ENCODE peak calls at places on chromosomes 12 and 14, in six cellular contexts. M, T, S, K, B and R are unnamed samples.

GRCh38 chr12:131205534-131205933 is 251.8 kb downstream of the ADGRD1 start:
- DNase-seq in T (no peak), M (peak), K (no peak), B (no peak), S (peak), R (no peak)

GRCh38 chr12:14571779-14572178 is 4.1 kb upstream of the PLBD1 start:
- DNase-seq in M (no peak), B (no peak), K (no peak), T (no peak), S (no peak), R (no peak)

GRCh38 chr12:64669270-64669842 is 59.1 kb downstream of the RASSF3 start:
- DNase-seq in S (no peak), T (peak), K (no peak), M (peak), B (peak), R (peak)

GRCh38 chr14:64875350-64875749 is 4.4 kb downstream of the SPTB start:
- DNase-seq in K (no peak), S (no peak), M (no peak), B (no peak), T (no peak), R (no peak)

GRCh38 chr12:5872745-5873144 is 72.3 kb downstream of the ANO2 start:
- DNase-seq in S (no peak), M (peak), K (no peak), T (peak), B (no peak), R (peak)

GRCh38 chr12:579450-580110 is 83.7 kb downstream of the NINJ2 start:
- DNase-seq in T (no peak), M (no peak), K (no peak), S (no peak), B (no peak), R (no peak)

GRCh38 chr12:122137681-122138080 is 36.3 kb downstream of the IL31 start:
- DNase-seq in T (no peak), K (no peak), S (peak), B (peak), M (peak), R (no peak)

GRCh38 chr14:41062826-41063225 is 543.9 kb upstream of the LRFN5 start:
- DNase-seq in B (no peak), S (no peak), K (no peak), M (no peak), T (peak), R (peak)

GRCh38 chr12:103877934-103878510 is 37.0 kb upstream of the NT5DC3 start:
- DNase-seq in S (peak), K (peak), M (peak), T (peak), B (peak), R (peak)

GRCh38 chr12:56629459-56630179 is 507 bp downstream of the BAZ2A start:
- DNase-seq in K (no peak), B (no peak), S (peak), M (no peak), T (no peak), R (peak)

GRCh38 chr12:69101505-69101904 is 137.9 kb upstream of the CPSF6 start:
- DNase-seq in B (no peak), M (no peak), K (no peak), S (no peak), T (no peak), R (no peak)

GRCh38 chr12:122282066-122282465 is 15.8 kb upstream of the VPS33A start:
- DNase-seq in K (no peak), M (no peak), T (peak), B (no peak), S (no peak), R (peak)

GRCh38 chr12:106138646-106139421 is at the start of gene NUAK1:
- DNase-seq in M (peak), S (peak), T (peak), K (peak), B (no peak), R (peak)

GRCh38 chr14:54776361-54777001 is 126.1 kb downstream of the GCH1 start:
- DNase-seq in K (no peak), M (no peak), B (no peak), S (no peak), T (peak), R (peak)

GRCh38 chr12:8742501-8742900 is 44.7 kb downstream of the RIMKLB start:
- DNase-seq in K (no peak), M (no peak), B (peak), S (no peak), T (peak), R (peak)

GRCh38 chr14:22821193-22822016 is 6.2 kb upstream of the SLC7A7 start:
- DNase-seq in K (no peak), S (peak), B (no peak), T (no peak), M (no peak), R (peak)

GRCh38 chr12:19967486-19967885 is 400.9 kb upstream of the PDE3A start:
- DNase-seq in S (no peak), M (no peak), T (peak), K (no peak), B (peak), R (peak)

GRCh38 chr14:98236314-98236713 is 1035.7 kb downstream of the BCL11B start:
- DNase-seq in T (no peak), B (no peak), M (no peak), S (no peak), K (no peak), R (no peak)

GRCh38 chr12:81450920-81451739 is 308.0 kb downstream of the PPFIA2 start:
- DNase-seq in T (peak), S (peak), K (peak), B (peak), M (peak), R (peak)

GRCh38 chr14:31261523-31261858 is 53.9 kb upstream of the HECTD1 start:
- DNase-seq in B (no peak), S (no peak), K (no peak), T (no peak), M (no peak), R (no peak)

GRCh38 chr12:1926274-1926673 is 7.8 kb upstream of the CACNA2D4 start:
- DNase-seq in S (peak), B (no peak), K (no peak), M (peak), T (no peak), R (no peak)

GRCh38 chr12:42426733-42427132 is 100.8 kb downstream of the PPHLN1 start:
- DNase-seq in S (no peak), M (peak), K (no peak), T (peak), B (no peak), R (peak)

GRCh38 chr12:88388566-88389269 is 191.6 kb downstream of the KITLG start:
- DNase-seq in K (no peak), M (no peak), B (no peak), S (no peak), T (peak), R (no peak)

GRCh38 chr12:69059465-69060457 is 126.8 kb upstream of the CPM start:
- DNase-seq in M (no peak), B (peak), K (no peak), T (peak), S (no peak), R (peak)

GRCh38 chr12:101127521-101128219 is 82.4 kb downstream of the SLC5A8 start:
- DNase-seq in T (peak), M (no peak), B (no peak), S (no peak), K (no peak), R (peak)

GRCh38 chr12:51752490-51752889 is 96.0 kb downstream of the FIGNL2 start:
- DNase-seq in B (peak), M (no peak), S (no peak), T (peak), K (peak), R (peak)

GRCh38 chr14:76138758-76139723 is 12.7 kb upstream of the GPATCH2L start:
- DNase-seq in M (peak), S (peak), B (no peak), T (no peak), K (peak), R (no peak)

GRCh38 chr14:104743461-104744380 is 9.2 kb upstream of the SIVA1 start:
- DNase-seq in S (no peak), B (no peak), T (peak), M (no peak), K (no peak), R (no peak)

GRCh38 chr12:110928700-110929099 is 8.3 kb upstream of the MYL2 start:
- DNase-seq in M (peak), K (no peak), T (no peak), B (no peak), S (no peak), R (no peak)

GRCh38 chr12:62044450-62044849 is 215.8 kb upstream of the USP15 start:
- DNase-seq in B (no peak), S (no peak), M (no peak), K (no peak), T (no peak), R (no peak)

GRCh38 chr14:94598816-94599655 is 13.2 kb upstream of the SERPINA3 start:
- DNase-seq in T (peak), M (peak), K (no peak), S (no peak), B (peak), R (peak)

GRCh38 chr12:93678779-93679178 is 1.6 kb downstream of the CRADD start:
- DNase-seq in S (no peak), B (no peak), K (no peak), M (no peak), T (no peak), R (no peak)
- H3K9ac ChIP-seq in S (no peak), B (no peak), K (no peak), M (no peak), T (no peak), R (no peak)

DNA sequence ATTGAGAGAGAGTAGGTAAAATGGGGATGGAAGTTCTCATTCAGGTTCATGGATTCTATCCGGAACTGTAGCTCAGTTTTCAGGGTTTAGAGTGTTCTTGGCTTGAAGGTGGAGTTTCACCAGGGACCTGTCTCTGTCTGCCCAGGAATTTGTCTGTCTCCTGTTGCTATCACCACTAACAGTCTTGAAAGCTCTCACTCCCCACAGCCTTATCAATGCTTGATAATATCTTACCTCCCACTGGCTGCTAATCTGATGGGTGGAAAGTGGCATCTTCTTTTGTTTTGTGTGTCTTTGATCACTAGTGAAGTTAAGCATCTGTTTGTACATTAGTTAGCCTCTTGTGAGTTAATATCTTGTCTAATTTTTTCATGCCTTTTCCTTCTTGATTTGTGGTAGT is 60.3 kb upstream of the TSPAN11 start:
- DNase-seq in B (no peak), T (no peak), S (no peak), M (no peak), K (no peak), R (no peak)
- H4K91ac ChIP-seq in B (no peak), T (no peak), S (no peak), M (no peak), K (no peak), R (no peak)

GRCh38 chr14:52025310-52025709 is 36.0 kb downstream of the RTRAF start:
- DNase-seq in S (no peak), K (no peak), B (no peak), T (peak), M (no peak), R (peak)
- H3K9ac ChIP-seq in S (no peak), K (no peak), B (no peak), T (no peak), M (no peak), R (peak)

GRCh38 chr14:29475641-29476040 is 452.0 kb downstream of the PRKD1 start:
- DNase-seq in B (no peak), S (no peak), T (no peak), M (no peak), K (no peak), R (no peak)
- H4K91ac ChIP-seq in B (no peak), S (no peak), T (no peak), M (no peak), K (no peak), R (no peak)

DNA sequence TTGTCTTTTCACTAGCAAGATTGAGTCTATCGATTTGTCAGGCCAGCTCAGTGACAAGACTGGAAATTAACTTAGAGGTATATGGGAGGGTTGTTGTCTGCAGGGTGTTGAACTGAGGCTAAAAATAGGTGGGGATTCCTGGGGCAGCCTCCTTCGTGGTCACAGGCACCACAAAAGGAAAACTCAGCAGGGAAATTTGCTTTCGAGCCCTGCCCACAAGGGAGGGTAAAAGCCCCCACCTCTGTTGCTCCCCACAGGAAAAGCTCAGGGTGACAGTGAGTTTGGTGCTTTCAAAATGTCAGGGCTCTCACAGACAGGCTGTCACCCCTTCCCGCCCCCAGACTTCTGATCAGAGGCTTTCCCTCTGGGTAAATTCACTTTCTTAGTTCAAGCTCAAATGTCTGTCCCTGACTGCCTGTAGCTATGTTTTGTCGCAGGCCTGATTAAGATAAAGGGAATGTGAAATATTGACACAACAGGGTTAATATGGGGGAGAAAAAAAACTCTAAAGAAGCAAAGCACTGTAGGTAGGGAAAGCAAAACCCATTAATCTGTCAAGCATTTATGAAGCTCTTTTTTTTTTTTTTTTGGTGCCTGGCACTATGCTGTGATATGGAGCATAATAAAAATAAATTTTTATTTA is 11.7 kb upstream of the NFKBIA start:
- DNase-seq in B (no peak), M (no peak), S (no peak), T (no peak), K (no peak), R (peak)
- H3K9ac ChIP-seq in B (no peak), M (no peak), S (no peak), T (no peak), K (no peak), R (no peak)

GRCh38 chr12:79426121-79426520 is 264.6 kb downstream of the PAWR start:
- DNase-seq in B (no peak), S (no peak), T (no peak), M (no peak), K (no peak), R (no peak)

GRCh38 chr12:79423560-79423959 is 267.2 kb downstream of the PAWR start:
- DNase-seq in M (no peak), K (no peak), T (no peak), B (no peak), S (no peak), R (no peak)

GRCh38 chr12:79421236-79421740 is 269.5 kb downstream of the PAWR start:
- DNase-seq in K (no peak), B (no peak), S (no peak), M (no peak), T (no peak), R (no peak)

GRCh38 chr12:79422060-79422812 is 268.5 kb downstream of the PAWR start:
- DNase-seq in S (no peak), B (no peak), K (no peak), M (no peak), T (no peak), R (no peak)

DNA sequence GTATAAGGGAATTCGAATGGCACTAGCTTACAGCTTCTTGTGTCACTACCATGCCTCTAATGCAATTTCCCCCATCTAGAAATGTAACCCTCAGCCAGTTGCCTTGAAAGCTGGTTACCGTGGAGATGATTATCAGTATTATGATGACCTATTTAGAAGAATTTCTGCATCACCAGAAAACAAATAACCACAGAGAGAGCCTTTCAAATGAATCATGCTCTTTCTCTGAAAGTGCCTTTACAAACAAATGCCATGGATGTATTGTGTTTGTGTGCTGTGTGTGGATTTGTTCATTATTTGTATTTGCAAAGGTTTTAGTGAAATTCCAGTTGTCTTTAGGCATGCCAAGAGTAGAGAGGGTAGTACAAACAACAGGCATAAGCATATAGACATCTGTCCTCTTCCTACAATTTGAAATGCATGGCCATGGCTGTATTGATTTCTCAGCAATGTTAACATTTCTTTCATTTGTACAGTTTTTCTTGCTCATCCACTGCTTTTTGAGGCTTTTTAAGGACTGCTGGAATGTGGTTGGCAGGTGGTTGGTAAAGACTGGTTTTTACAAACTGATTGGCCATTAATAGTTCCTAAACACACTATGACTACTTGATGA is 266.5 kb downstream of the PAWR start:
- DNase-seq in K (peak), S (no peak), B (peak), T (peak), M (no peak), R (peak)
- H4K91ac ChIP-seq in K (no peak), S (no peak), B (no peak), T (peak), M (no peak), R (no peak)

GRCh38 chr12:49264466-49264872 is 413 bp upstream of the TUBA1C start:
- DNase-seq in S (no peak), M (no peak), B (peak), T (no peak), K (no peak), R (no peak)

GRCh38 chr12:49260831-49261363 is 4.0 kb upstream of the TUBA1C start:
- DNase-seq in S (no peak), T (no peak), B (peak), M (no peak), K (no peak), R (no peak)

GRCh38 chr12:49261726-49262125 is 3.2 kb upstream of the TUBA1C start:
- DNase-seq in B (no peak), K (no peak), T (peak), S (no peak), M (no peak), R (no peak)

GRCh38 chr12:49264873-49265792 is at the start of gene TUBA1C:
- DNase-seq in M (peak), K (peak), S (peak), T (peak), B (peak), R (peak)

DNA sequence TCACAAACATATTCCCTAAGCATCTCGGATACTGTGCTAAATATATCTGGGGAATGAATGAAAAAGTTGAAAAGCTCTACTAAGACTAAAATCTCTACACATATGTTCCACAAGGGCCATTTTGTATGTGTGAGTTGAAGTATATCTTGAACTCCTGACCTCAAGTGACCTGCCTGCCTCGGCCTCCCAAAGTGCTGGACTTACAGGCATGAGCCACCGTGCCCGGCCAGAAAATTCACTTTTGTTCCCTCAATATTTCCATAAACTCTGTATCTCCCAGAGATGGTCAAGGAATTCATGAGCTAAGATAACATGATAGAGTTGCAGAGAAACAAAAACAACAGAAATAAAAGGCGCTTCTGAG is 1.5 kb upstream of the TUBA1C start:
- DNase-seq in S (no peak), K (no peak), B (no peak), M (no peak), T (no peak), R (no peak)
- H3K9ac ChIP-seq in S (no peak), K (no peak), B (no peak), M (no peak), T (no peak), R (peak)

GRCh38 chr12:72272731-72273498 is 745 bp downstream of the TRHDE start:
- DNase-seq in K (peak), B (no peak), T (peak), M (peak), S (peak), R (peak)
- H4K91ac ChIP-seq in K (no peak), B (no peak), T (peak), M (no peak), S (peak), R (peak)

DNA sequence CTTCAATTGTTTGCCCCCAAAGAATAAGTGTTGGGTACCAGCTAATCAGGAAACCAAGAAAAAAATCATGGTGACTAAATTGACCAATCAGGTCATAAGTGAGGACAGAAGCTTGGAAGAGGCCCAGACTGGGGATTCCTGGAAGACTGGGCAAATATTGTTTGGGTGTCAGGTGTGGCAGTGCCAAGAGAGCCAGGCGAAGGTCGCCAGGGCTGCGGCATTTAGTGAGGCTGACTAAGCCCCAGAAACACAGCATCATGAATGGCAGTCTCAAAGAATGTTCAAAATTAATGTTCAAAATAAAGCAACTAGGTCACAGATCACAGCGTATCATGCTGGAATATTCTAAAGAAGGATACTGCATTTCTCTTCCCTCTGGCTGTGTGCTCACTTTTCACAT is 85.2 kb upstream of the OVCH1 start:
- DNase-seq in S (no peak), T (no peak), B (no peak), M (no peak), K (no peak), R (no peak)
- H3K9ac ChIP-seq in S (no peak), T (no peak), B (no peak), M (no peak), K (no peak), R (peak)